ENCODE peak calls at places on chromosome 22, in six cellular contexts. M, F, H, G, X and L are unnamed samples.

GRCh38 chr22:21450858-21451331 is 16.3 kb upstream of the TMEM191C start:
- DNase-seq in H (no peak), G (no peak), M (peak; percentile 49), F (peak; percentile 35), X (no peak), L (no peak)

GRCh38 chr22:26953380-26953807 is 296.0 kb downstream of the MIAT start:
- DNase-seq in M (no peak), F (no peak), X (no peak), H (no peak), G (no peak), L (no peak)

GRCh38 chr22:29520851-29521250 is 32.7 kb downstream of the THOC5 start:
- DNase-seq in G (peak; percentile 6), M (no peak), H (peak; percentile 45), X (no peak), F (no peak), L (peak; percentile 63)

GRCh38 chr22:48836673-48837340 is 990.9 kb downstream of the BRD1 start:
- DNase-seq in G (no peak), X (no peak), F (no peak), H (no peak), M (no peak), L (no peak)

GRCh38 chr22:31122532-31123291 is at the start of gene INPP5J:
- DNase-seq in H (no peak), F (peak; percentile 87), M (peak; percentile 75), G (no peak), X (no peak), L (peak; percentile 41)

GRCh38 chr22:44919691-44920090 is 90.1 kb downstream of the PHF21B start:
- DNase-seq in H (no peak), M (peak; percentile 37), X (no peak), G (no peak), F (peak; percentile 27), L (no peak)

GRCh38 chr22:46799626-46800025 is 37.2 kb downstream of the TBC1D22A start:
- DNase-seq in M (no peak), F (peak; percentile 49), X (no peak), H (no peak), G (no peak), L (no peak)

GRCh38 chr22:46462726-46463371 is 74.6 kb downstream of the CELSR1 start:
- DNase-seq in M (peak; percentile 47), H (peak; percentile 54), X (no peak), G (peak; percentile 51), F (no peak), L (peak; percentile 60)

GRCh38 chr22:42500164-42500835 is 19.3 kb downstream of the RRP7A start:
- DNase-seq in H (peak; percentile 58), M (peak; percentile 95), X (peak; percentile 89), G (no peak), F (peak; percentile 91), L (peak; percentile 81)

GRCh38 chr22:38696606-38697005 is 4.1 kb downstream of the JOSD1 start:
- DNase-seq in F (no peak), H (peak; percentile 75), X (no peak), M (no peak), G (peak; percentile 67), L (peak; percentile 68)

GRCh38 chr22:47621253-47621652 is 858.8 kb downstream of the TBC1D22A start:
- DNase-seq in X (no peak), M (no peak), G (no peak), H (no peak), F (peak; percentile 24), L (no peak)

GRCh38 chr22:39556970-39557811 is 13.4 kb upstream of the CACNA1I start:
- DNase-seq in M (no peak), F (no peak), G (no peak), H (no peak), X (no peak), L (no peak)

GRCh38 chr22:46933526-46933925 is 171.1 kb downstream of the TBC1D22A start:
- DNase-seq in H (no peak), F (no peak), G (no peak), M (no peak), X (no peak), L (no peak)

GRCh38 chr22:47734511-47734910 is 972.1 kb downstream of the TBC1D22A start:
- DNase-seq in M (no peak), H (no peak), G (no peak), X (no peak), F (no peak), L (no peak)

GRCh38 chr22:42792909-42793847 is 63.9 kb downstream of the ARFGAP3 start:
- DNase-seq in X (no peak), M (peak; percentile 67), G (no peak), H (no peak), F (peak; percentile 66), L (no peak)

GRCh38 chr22:29744902-29745301 is 21.9 kb downstream of the ZMAT5 start:
- DNase-seq in F (no peak), H (peak; percentile 86), X (no peak), G (no peak), M (no peak), L (peak; percentile 16)

GRCh38 chr22:46052801-46053562 is 76.0 kb upstream of the WNT7B start:
- DNase-seq in X (no peak), F (peak; percentile 78), M (peak; percentile 85), H (peak; percentile 58), G (no peak), L (peak; percentile 59)

GRCh38 chr22:43792905-43793304 is 19.2 kb downstream of the EFCAB6 start:
- DNase-seq in M (no peak), F (no peak), X (no peak), G (no peak), H (no peak), L (no peak)

GRCh38 chr22:43798492-43798891 is 13.6 kb downstream of the EFCAB6 start:
- DNase-seq in F (no peak), M (no peak), G (no peak), H (no peak), X (peak; percentile 50), L (no peak)

GRCh38 chr22:43800970-43801369 is 11.1 kb downstream of the EFCAB6 start:
- DNase-seq in M (no peak), X (no peak), G (no peak), F (no peak), H (no peak), L (no peak)

GRCh38 chr22:43795320-43795719 is 16.8 kb downstream of the EFCAB6 start:
- DNase-seq in M (no peak), H (no peak), F (no peak), X (no peak), G (no peak), L (no peak)

GRCh38 chr22:43796567-43796966 is 15.5 kb downstream of the EFCAB6 start:
- DNase-seq in X (no peak), H (peak; percentile 70), F (no peak), M (no peak), G (no peak), L (peak; percentile 58)
- TF ChIP-seq CTCF in X (no peak), H (peak; percentile 71), F (no peak), M (no peak), G (peak; percentile 47), L (peak; percentile 56)

DNA sequence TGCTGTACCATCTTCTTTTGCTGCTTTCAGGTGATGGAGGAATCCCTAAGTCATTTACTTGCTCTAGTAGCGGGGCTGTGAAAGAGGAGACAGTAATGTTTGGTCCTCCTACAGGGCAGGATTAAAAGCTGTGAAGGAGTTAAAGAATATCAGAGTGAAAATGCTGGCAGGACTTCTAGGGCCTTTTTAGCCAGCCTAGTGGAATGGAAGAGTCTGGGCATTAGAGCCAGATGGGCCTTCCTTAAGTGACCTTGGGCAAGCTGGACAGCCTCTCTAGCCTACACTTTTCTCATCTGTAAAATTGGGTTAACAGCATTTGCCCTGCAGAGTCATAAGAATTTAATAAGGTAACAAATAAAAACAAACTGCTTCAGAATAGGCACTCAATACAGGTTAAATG is 114.7 kb downstream of the RBFOX2 start:
- DNase-seq in H (no peak), X (no peak), G (no peak), M (no peak), F (no peak), L (no peak)
- H3K4me3 ChIP-seq in H (no peak overlapping the region), X (no peak overlapping the region), G (no peak overlapping the region), M (no peak overlapping the region), F (no peak overlapping the region), L (no peak overlapping the region)

GRCh38 chr22:22553735-22554134 is 5.3 kb downstream of the PRAME start:
- DNase-seq in G (no peak), X (no peak), M (no peak), H (no peak), F (no peak), L (peak; percentile 30)

GRCh38 chr22:22553141-22553540 is 5.9 kb downstream of the PRAME start:
- DNase-seq in H (no peak), M (no peak), X (no peak), F (no peak), G (no peak), L (no peak)

GRCh38 chr22:22554324-22555284 is 4.5 kb downstream of the PRAME start:
- DNase-seq in G (no peak), X (no peak), H (no peak), F (no peak), M (no peak), L (peak; percentile 3)

GRCh38 chr22:22550789-22551434 is 8.2 kb downstream of the PRAME start:
- DNase-seq in M (no peak), H (no peak), F (no peak), X (no peak), G (no peak), L (no peak)

DNA sequence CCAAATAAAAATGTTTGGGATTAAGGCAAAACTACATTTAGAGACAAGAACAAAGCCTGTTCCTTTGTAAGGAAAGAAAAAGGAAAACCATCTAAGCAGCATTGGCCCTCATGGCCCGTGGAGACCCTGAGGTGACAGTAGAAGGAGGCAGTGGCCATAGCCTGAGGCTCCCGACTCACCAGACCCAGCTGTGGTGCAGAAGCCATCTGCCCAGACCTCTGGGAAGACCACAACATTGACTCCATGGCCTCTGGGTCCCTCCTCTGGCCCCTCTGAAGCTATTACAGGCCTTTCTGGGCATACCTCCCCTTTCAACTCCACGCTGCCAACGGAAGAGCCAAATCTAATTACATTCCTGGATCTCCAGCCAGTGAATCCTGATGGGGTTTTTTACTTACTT is 6.4 kb downstream of the PRAME start:
- DNase-seq in G (no peak), M (no peak), F (no peak), H (no peak), X (no peak), L (peak; percentile 22)
- TF ChIP-seq CTCF in G (no peak), M (no peak), F (no peak), H (no peak), X (no peak), L (peak; percentile 34)

GRCh38 chr22:33803371-33803770 is 116.9 kb downstream of the LARGE1 start:
- DNase-seq in G (peak; percentile 62), F (peak; percentile 66), M (no peak), H (peak; percentile 97), X (no peak), L (peak; percentile 93)

GRCh38 chr22:33807465-33807864 is 112.8 kb downstream of the LARGE1 start:
- DNase-seq in F (no peak), G (no peak), X (no peak), H (peak; percentile 40), M (no peak), L (peak; percentile 33)

GRCh38 chr22:33798401-33798800 is 121.9 kb downstream of the LARGE1 start:
- DNase-seq in X (no peak), F (no peak), M (no peak), G (no peak), H (peak; percentile 16), L (no peak)

GRCh38 chr22:33806191-33806590 is 114.1 kb downstream of the LARGE1 start:
- DNase-seq in M (no peak), H (peak; percentile 13), X (no peak), G (no peak), F (peak; percentile 81), L (peak; percentile 67)

DNA sequence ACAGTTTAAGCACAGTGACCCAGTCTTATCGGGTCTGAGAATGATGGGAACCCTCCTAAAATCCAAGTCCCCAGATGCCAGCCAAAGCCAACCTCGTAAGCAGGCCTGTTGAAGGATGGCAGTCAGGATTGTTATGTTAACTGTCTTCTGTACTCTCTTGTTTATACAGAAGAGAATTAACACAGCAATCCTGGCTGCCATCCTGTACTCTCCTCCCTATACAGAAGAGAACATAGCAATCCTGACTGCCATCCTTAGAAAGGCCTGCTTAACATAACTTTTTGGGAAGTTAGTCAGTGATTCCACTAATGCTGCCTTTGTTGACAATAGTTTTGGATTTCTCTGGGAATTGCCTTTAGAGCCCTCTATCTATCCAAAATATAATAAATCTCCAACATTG is 116.4 kb downstream of the LARGE1 start:
- DNase-seq in X (no peak), F (peak; percentile 71), G (no peak), M (no peak), H (no peak), L (no peak)
- H3K4me3 ChIP-seq in X (no peak overlapping the region), F (no peak overlapping the region), G (no peak overlapping the region), M (no peak overlapping the region), H (no peak overlapping the region), L (no peak overlapping the region)